ENCODE peak calls at places on chromosomes 13 and 19, in five cellular contexts. One of them, this sample, is unnamed.

GRCh38 chr13:85828094-85828684 is 29.0 kb upstream of the SLITRK6 start:
- DNase-seq in cardiac muscle cell: peak; percentile 56
- DNase-seq in AG04450: peak; percentile 2
- DNase-seq in left ventricle myocardium inferior: no peak
- DNase-seq in NT2/D1: no peak
- DNase-seq in this sample: no peak

GRCh38 chr19:55580628-55581144 is at the start of gene ZNF579:
- DNase-seq in AG04450: peak; percentile 78
- DNase-seq in NT2/D1: peak; percentile 77
- DNase-seq in cardiac muscle cell: peak; percentile 87
- DNase-seq in left ventricle myocardium inferior: peak; percentile 89
- DNase-seq in this sample: peak; percentile 75

GRCh38 chr19:46225558-46226004 is 4.0 kb upstream of the IGFL1 start:
- DNase-seq in NT2/D1: no peak
- DNase-seq in left ventricle myocardium inferior: no peak
- DNase-seq in cardiac muscle cell: peak; percentile 64
- DNase-seq in AG04450: no peak
- DNase-seq in this sample: no peak

GRCh38 chr13:88051746-88052482 is 380.7 kb downstream of the SLITRK5 start:
- DNase-seq in NT2/D1: no peak
- DNase-seq in AG04450: no peak
- DNase-seq in cardiac muscle cell: no peak
- DNase-seq in left ventricle myocardium inferior: no peak
- DNase-seq in this sample: no peak

GRCh38 chr13:99995503-99996176 is 14.1 kb downstream of the ZIC2 start:
- DNase-seq in NT2/D1: no peak
- DNase-seq in cardiac muscle cell: no peak
- DNase-seq in AG04450: no peak
- DNase-seq in left ventricle myocardium inferior: no peak
- DNase-seq in this sample: no peak

GRCh38 chr13:43364210-43365041 is 341.0 kb downstream of the DNAJC15 start:
- DNase-seq in cardiac muscle cell: no peak
- DNase-seq in AG04450: peak; percentile 29
- DNase-seq in left ventricle myocardium inferior: no peak
- DNase-seq in NT2/D1: no peak
- DNase-seq in this sample: no peak

GRCh38 chr13:25844559-25845434 is 207.0 kb downstream of the SHISA2 start:
- DNase-seq in left ventricle myocardium inferior: no peak
- DNase-seq in AG04450: no peak
- DNase-seq in cardiac muscle cell: no peak
- DNase-seq in NT2/D1: no peak
- DNase-seq in this sample: no peak

GRCh38 chr19:16661480-16662034 is 618 bp downstream of the TMEM38A start:
- DNase-seq in AG04450: no peak
- DNase-seq in NT2/D1: no peak
- DNase-seq in left ventricle myocardium inferior: peak; percentile 71
- DNase-seq in cardiac muscle cell: peak; percentile 50
- DNase-seq in this sample: no peak

GRCh38 chr19:18364826-18365528 is 21.0 kb upstream of the GDF15 start:
- DNase-seq in AG04450: peak; percentile 97
- DNase-seq in left ventricle myocardium inferior: peak; percentile 42
- DNase-seq in NT2/D1: peak; percentile 68
- DNase-seq in cardiac muscle cell: peak; percentile 45
- DNase-seq in this sample: no peak

GRCh38 chr19:40466219-40467006 is at the start of gene SPTBN4:
- DNase-seq in left ventricle myocardium inferior: no peak
- DNase-seq in NT2/D1: no peak
- DNase-seq in cardiac muscle cell: no peak
- DNase-seq in AG04450: no peak
- DNase-seq in this sample: peak; percentile 68

GRCh38 chr13:113848431-113849260 is 15.2 kb downstream of the GAS6 start:
- DNase-seq in left ventricle myocardium inferior: no peak
- DNase-seq in AG04450: no peak
- DNase-seq in cardiac muscle cell: no peak
- DNase-seq in NT2/D1: no peak
- DNase-seq in this sample: no peak

GRCh38 chr13:40589285-40590109 is 76.9 kb downstream of the FOXO1 start:
- DNase-seq in AG04450: no peak
- DNase-seq in NT2/D1: no peak
- DNase-seq in left ventricle myocardium inferior: no peak
- DNase-seq in cardiac muscle cell: peak; percentile 20
- DNase-seq in this sample: no peak

GRCh38 chr19:55352040-55352439 is 2.5 kb downstream of the COX6B2 start:
- DNase-seq in AG04450: no peak
- DNase-seq in NT2/D1: no peak
- DNase-seq in left ventricle myocardium inferior: no peak
- DNase-seq in cardiac muscle cell: no peak
- DNase-seq in this sample: no peak

GRCh38 chr19:7007859-7008258 is 13.4 kb downstream of the MBD3L2B start:
- DNase-seq in cardiac muscle cell: no peak
- DNase-seq in left ventricle myocardium inferior: no peak
- DNase-seq in AG04450: no peak
- DNase-seq in NT2/D1: no peak
- DNase-seq in this sample: no peak

GRCh38 chr13:50012396-50013169 is 2.7 kb upstream of the KCNRG start:
- DNase-seq in cardiac muscle cell: no peak
- DNase-seq in AG04450: no peak
- DNase-seq in NT2/D1: no peak
- DNase-seq in left ventricle myocardium inferior: no peak
- DNase-seq in this sample: no peak

GRCh38 chr13:110780410-110780809 is 66.9 kb downstream of the ING1 start:
- DNase-seq in AG04450: no peak
- DNase-seq in cardiac muscle cell: no peak
- DNase-seq in NT2/D1: no peak
- DNase-seq in left ventricle myocardium inferior: no peak
- DNase-seq in this sample: no peak

GRCh38 chr19:1913781-1914577 is 8.8 kb downstream of the ADAT3 start:
- DNase-seq in NT2/D1: no peak
- DNase-seq in left ventricle myocardium inferior: no peak
- DNase-seq in AG04450: no peak
- DNase-seq in cardiac muscle cell: no peak
- DNase-seq in this sample: no peak

GRCh38 chr19:55611300-55611982 is 6.0 kb downstream of the ZNF865 start:
- DNase-seq in AG04450: no peak
- DNase-seq in cardiac muscle cell: no peak
- DNase-seq in NT2/D1: no peak
- DNase-seq in left ventricle myocardium inferior: no peak
- DNase-seq in this sample: no peak

GRCh38 chr19:6394831-6395230 is 1.9 kb upstream of the GTF2F1 start:
- DNase-seq in AG04450: no peak
- DNase-seq in NT2/D1: no peak
- DNase-seq in cardiac muscle cell: no peak
- DNase-seq in left ventricle myocardium inferior: no peak
- DNase-seq in this sample: no peak

GRCh38 chr19:14347999-14348889 is 33.0 kb upstream of the ADGRE5 start:
- DNase-seq in NT2/D1: no peak
- DNase-seq in AG04450: no peak
- DNase-seq in left ventricle myocardium inferior: peak; percentile 62
- DNase-seq in cardiac muscle cell: peak; percentile 70
- DNase-seq in this sample: peak; percentile 85

GRCh38 chr13:40149611-40150283 is 494.3 kb downstream of the COG6 start:
- DNase-seq in NT2/D1: no peak
- DNase-seq in AG04450: peak; percentile 21
- DNase-seq in cardiac muscle cell: no peak
- DNase-seq in left ventricle myocardium inferior: no peak
- DNase-seq in this sample: no peak

GRCh38 chr13:98521461-98521860 is 55.4 kb downstream of the STK24 start:
- DNase-seq in left ventricle myocardium inferior: no peak
- DNase-seq in NT2/D1: no peak
- DNase-seq in AG04450: no peak
- DNase-seq in cardiac muscle cell: no peak
- DNase-seq in this sample: no peak

GRCh38 chr13:99312493-99312883 is 5.3 kb upstream of the GPR183 start:
- DNase-seq in cardiac muscle cell: no peak
- DNase-seq in NT2/D1: no peak
- DNase-seq in left ventricle myocardium inferior: peak; percentile 45
- DNase-seq in AG04450: no peak
- DNase-seq in this sample: no peak

GRCh38 chr19:17841810-17842662 is 5.7 kb downstream of the JAK3 start:
- DNase-seq in left ventricle myocardium inferior: peak; percentile 72
- DNase-seq in AG04450: no peak
- DNase-seq in cardiac muscle cell: peak; percentile 97
- DNase-seq in NT2/D1: peak; percentile 95
- DNase-seq in this sample: peak; percentile 16

GRCh38 chr19:9808855-9809646 is 9.8 kb downstream of the FBXL12 start:
- DNase-seq in cardiac muscle cell: no peak
- DNase-seq in left ventricle myocardium inferior: no peak
- DNase-seq in AG04450: no peak
- DNase-seq in NT2/D1: no peak
- DNase-seq in this sample: no peak

GRCh38 chr13:75704942-75705320 is 68.8 kb downstream of the LMO7 start:
- DNase-seq in NT2/D1: no peak
- DNase-seq in cardiac muscle cell: no peak
- DNase-seq in left ventricle myocardium inferior: no peak
- DNase-seq in AG04450: no peak
- DNase-seq in this sample: no peak

GRCh38 chr19:10884273-10884672 is 12.9 kb downstream of the CARM1 start:
- DNase-seq in left ventricle myocardium inferior: no peak
- DNase-seq in AG04450: no peak
- DNase-seq in NT2/D1: no peak
- DNase-seq in cardiac muscle cell: peak; percentile 50
- DNase-seq in this sample: no peak

GRCh38 chr19:38734426-38735256 is 9.6 kb downstream of the CAPN12 start:
- DNase-seq in left ventricle myocardium inferior: no peak
- DNase-seq in NT2/D1: no peak
- DNase-seq in cardiac muscle cell: no peak
- DNase-seq in AG04450: no peak
- DNase-seq in this sample: no peak

GRCh38 chr13:51793570-51794273 is 10.2 kb downstream of the DHRS12 start:
- DNase-seq in cardiac muscle cell: no peak
- DNase-seq in left ventricle myocardium inferior: no peak
- DNase-seq in NT2/D1: no peak
- DNase-seq in AG04450: peak; percentile 39
- DNase-seq in this sample: no peak

GRCh38 chr13:28273919-28274318 is 135.6 kb downstream of the PAN3 start:
- DNase-seq in left ventricle myocardium inferior: no peak
- DNase-seq in NT2/D1: no peak
- DNase-seq in AG04450: no peak
- DNase-seq in cardiac muscle cell: no peak
- DNase-seq in this sample: no peak

GRCh38 chr13:44109986-44110640 is 230.4 kb downstream of the LACC1 start:
- DNase-seq in NT2/D1: no peak
- DNase-seq in left ventricle myocardium inferior: no peak
- DNase-seq in AG04450: no peak
- DNase-seq in cardiac muscle cell: no peak
- DNase-seq in this sample: no peak

GRCh38 chr19:5357584-5357983 is 17.0 kb upstream of the PTPRS start:
- DNase-seq in NT2/D1: no peak
- DNase-seq in AG04450: no peak
- DNase-seq in left ventricle myocardium inferior: no peak
- DNase-seq in cardiac muscle cell: no peak
- DNase-seq in this sample: no peak

GRCh38 chr19:5356918-5357317 is 16.3 kb upstream of the PTPRS start:
- DNase-seq in left ventricle myocardium inferior: no peak
- DNase-seq in cardiac muscle cell: no peak
- DNase-seq in AG04450: no peak
- DNase-seq in NT2/D1: no peak
- DNase-seq in this sample: no peak

GRCh38 chr19:5360003-5360820 is 19.6 kb upstream of the PTPRS start:
- DNase-seq in cardiac muscle cell: no peak
- DNase-seq in left ventricle myocardium inferior: no peak
- DNase-seq in NT2/D1: no peak
- DNase-seq in AG04450: no peak
- DNase-seq in this sample: no peak

GRCh38 chr19:5356428-5356827 is 15.8 kb upstream of the PTPRS start:
- DNase-seq in AG04450: no peak
- DNase-seq in left ventricle myocardium inferior: no peak
- DNase-seq in cardiac muscle cell: no peak
- DNase-seq in NT2/D1: no peak
- DNase-seq in this sample: no peak

GRCh38 chr19:5358173-5358800 is 17.7 kb upstream of the PTPRS start:
- DNase-seq in cardiac muscle cell: peak; percentile 22
- DNase-seq in NT2/D1: no peak
- DNase-seq in left ventricle myocardium inferior: no peak
- DNase-seq in AG04450: no peak
- DNase-seq in this sample: no peak
- H3K4me3 ChIP-seq in cardiac muscle cell: no peak overlapping the region
- H3K4me3 ChIP-seq in NT2/D1: no peak overlapping the region
- H3K4me3 ChIP-seq in left ventricle myocardium inferior: no peak overlapping the region
- H3K4me3 ChIP-seq in AG04450: no peak overlapping the region
- H3K4me3 ChIP-seq in this sample: no peak overlapping the region

DNA sequence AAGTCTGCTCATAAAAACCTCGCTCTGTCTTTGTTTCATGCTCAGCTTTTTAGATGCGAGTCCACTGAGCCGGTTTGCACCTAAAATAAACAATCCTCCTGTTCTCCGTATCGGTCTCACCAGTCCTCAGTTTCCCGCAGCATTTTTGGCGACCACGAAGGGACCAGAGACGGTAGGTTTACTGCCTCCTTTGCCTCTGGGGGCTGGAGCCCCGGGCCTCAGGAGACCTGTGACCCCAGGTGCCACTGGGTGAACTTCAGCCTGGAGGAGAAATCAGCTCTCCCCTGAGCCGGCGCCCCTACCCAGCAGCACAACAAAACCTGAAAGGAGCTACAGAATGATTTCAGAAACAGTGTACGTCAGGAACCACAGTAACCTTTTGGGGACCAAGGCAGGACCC is 8.1 kb downstream of the SIGLEC11 start:
- DNase-seq in AG04450: no peak
- DNase-seq in NT2/D1: no peak
- DNase-seq in cardiac muscle cell: no peak
- DNase-seq in left ventricle myocardium inferior: no peak
- DNase-seq in this sample: no peak
- H3K4me3 ChIP-seq in AG04450: no peak overlapping the region
- H3K4me3 ChIP-seq in NT2/D1: no peak overlapping the region
- H3K4me3 ChIP-seq in cardiac muscle cell: no peak overlapping the region
- H3K4me3 ChIP-seq in left ventricle myocardium inferior: no peak overlapping the region
- H3K4me3 ChIP-seq in this sample: no peak overlapping the region

DNA sequence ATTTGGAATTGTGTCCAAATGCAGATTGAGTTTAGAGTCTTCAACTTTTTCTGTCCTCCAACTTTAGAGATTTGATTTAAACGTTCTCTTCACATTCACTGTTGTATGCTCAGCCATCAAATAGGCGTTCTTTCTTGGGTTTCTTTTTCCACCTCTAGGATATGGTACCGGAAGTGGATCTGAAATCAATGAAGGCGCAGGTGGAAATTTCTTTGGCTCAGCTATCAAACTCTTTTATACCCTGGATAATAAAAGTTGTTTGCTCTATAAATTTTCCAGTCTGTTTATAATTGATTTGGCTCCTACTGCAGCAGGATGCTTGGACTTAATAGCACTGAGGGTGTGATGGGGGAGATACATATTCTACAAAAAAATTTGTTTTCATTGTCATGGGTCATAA is 1.6 kb downstream of the COG3 start:
- DNase-seq in left ventricle myocardium inferior: no peak
- DNase-seq in NT2/D1: no peak
- DNase-seq in AG04450: no peak
- DNase-seq in cardiac muscle cell: no peak
- DNase-seq in this sample: no peak
- H3K4me3 ChIP-seq in left ventricle myocardium inferior: peak overlapping the region; percentile 98
- H3K4me3 ChIP-seq in NT2/D1: no peak overlapping the region
- H3K4me3 ChIP-seq in AG04450: peak overlapping the region; percentile 44
- H3K4me3 ChIP-seq in cardiac muscle cell: peak overlapping the region; percentile 62
- H3K4me3 ChIP-seq in this sample: no peak overlapping the region

DNA sequence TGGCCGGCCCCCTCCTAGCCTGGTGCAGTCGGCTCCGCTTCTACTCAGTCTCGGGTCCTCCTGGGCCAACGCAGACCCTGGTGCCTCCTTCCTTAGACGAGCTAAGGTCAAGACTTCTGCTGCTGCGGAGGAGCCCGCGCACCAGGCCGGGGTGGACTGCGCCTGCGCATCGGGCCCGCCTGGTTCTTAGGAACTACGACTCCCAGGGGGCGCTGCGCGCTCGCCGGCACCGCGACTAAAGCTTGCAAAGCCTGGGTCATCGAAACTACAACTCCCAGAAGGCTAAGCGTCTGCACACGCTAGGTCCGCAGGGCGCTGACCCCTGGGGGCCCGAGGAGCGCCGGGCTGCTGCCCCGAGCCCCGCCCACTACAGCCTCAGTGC is at the start of gene ZNF835:
- DNase-seq in AG04450: no peak
- DNase-seq in left ventricle myocardium inferior: peak; percentile 97
- DNase-seq in cardiac muscle cell: peak; percentile 57
- DNase-seq in NT2/D1: peak; percentile 96
- DNase-seq in this sample: peak; percentile 46
- H3K4me3 ChIP-seq in AG04450: no peak within 1 kb of the TSS
- H3K4me3 ChIP-seq in left ventricle myocardium inferior: peak within 1 kb of the TSS; percentile 89
- H3K4me3 ChIP-seq in cardiac muscle cell: peak within 1 kb of the TSS; percentile 14
- H3K4me3 ChIP-seq in NT2/D1: peak within 1 kb of the TSS; percentile 71
- H3K4me3 ChIP-seq in this sample: peak within 1 kb of the TSS; percentile 66

This sample was measured in CD8-positive, alpha-beta T cell.